ENCODE peak calls at places on chromosomes 16 and 17, in six cellular contexts. P, D, T, A, L and X are unnamed samples.
A peak's percentile ranks its signal among the peaks of the same experiment; 100 is the strongest.

GRCh38 chr16:3458852-3459361 is 15.4 kb downstream of the NAA60 start:
- DNase-seq in P (no peak), D (no peak), T (no peak), A (no peak), L (peak; percentile 71), X (no peak)

GRCh38 chr17:81833160-81833920 is at the start of gene MCRIP1:
- DNase-seq in P (peak; percentile 94), D (peak; percentile 94), T (peak; percentile 97), A (peak; percentile 60), L (peak; percentile 96), X (peak; percentile 97)

GRCh38 chr16:17970816-17971291 is 365.7 kb downstream of the NPIPA8 start:
- DNase-seq in P (no peak), D (no peak), T (no peak), A (no peak), L (no peak), X (no peak)

GRCh38 chr17:76816590-76817135 is 51.5 kb upstream of the MGAT5B start:
- DNase-seq in P (no peak), D (peak; percentile 10), T (no peak), A (no peak), L (peak; percentile 83), X (peak; percentile 39)

GRCh38 chr16:30186444-30186781 is 3.0 kb downstream of the CORO1A start:
- DNase-seq in P (no peak), D (no peak), T (no peak), A (no peak), L (no peak), X (no peak)

GRCh38 chr17:70070297-70071027 is 4.6 kb upstream of the KCNJ16 start:
- DNase-seq in P (no peak), D (no peak), T (no peak), A (no peak), L (peak; percentile 26), X (no peak)

GRCh38 chr17:49944451-49944850 is 24.5 kb upstream of the DLX4 start:
- DNase-seq in P (no peak), D (no peak), T (no peak), A (no peak), L (no peak), X (no peak)

GRCh38 chr17:12074346-12074745 is 53.7 kb downstream of the MAP2K4 start:
- DNase-seq in P (no peak), D (no peak), T (no peak), A (no peak), L (no peak), X (no peak)

GRCh38 chr16:89495121-89495520 is 4.8 kb upstream of the ANKRD11 start:
- DNase-seq in P (no peak), D (no peak), T (no peak), A (no peak), L (peak; percentile 38), X (no peak)

GRCh38 chr16:63612462-63613227 is 1509.2 kb downstream of the CDH11 start:
- DNase-seq in P (no peak), D (no peak), T (no peak), A (no peak), L (no peak), X (no peak)

GRCh38 chr16:82059161-82059982 is 24.3 kb downstream of the HSD17B2 start:
- DNase-seq in P (no peak), D (no peak), T (no peak), A (no peak), L (no peak), X (no peak)

GRCh38 chr16:15961060-15961511 is 11.7 kb downstream of the ABCC1 start:
- DNase-seq in P (no peak), D (no peak), T (no peak), A (no peak), L (peak; percentile 70), X (no peak)

GRCh38 chr17:28811594-28812135 is 30.9 kb downstream of the FAM222B start:
- DNase-seq in P (no peak), D (peak; percentile 7), T (no peak), A (no peak), L (peak; percentile 81), X (no peak)

GRCh38 chr17:79840204-79840988 is 1.2 kb upstream of the CBX4 start:
- DNase-seq in P (peak; percentile 82), D (peak; percentile 72), T (peak; percentile 72), A (no peak), L (peak; percentile 49), X (peak; percentile 81)

GRCh38 chr16:86554599-86554916 is 477 bp downstream of the MTHFSD start:
- DNase-seq in P (no peak), D (no peak), T (no peak), A (no peak), L (no peak), X (no peak)

GRCh38 chr16:11497851-11498289 is 88.8 kb downstream of the LITAF start:
- DNase-seq in P (peak; percentile 71), D (no peak), T (no peak), A (no peak), L (peak; percentile 38), X (peak; percentile 59)

GRCh38 chr17:67531291-67531690 is 154.2 kb downstream of the PITPNC1 start:
- DNase-seq in P (no peak), D (no peak), T (no peak), A (no peak), L (no peak), X (no peak)

GRCh38 chr17:29590261-29590978 is 972 bp upstream of the GIT1 start:
- DNase-seq in P (peak; percentile 28), D (no peak), T (peak; percentile 52), A (no peak), L (no peak), X (peak; percentile 46)

GRCh38 chr17:33802349-33803272 is 452.5 kb upstream of the CCL2 start:
- DNase-seq in P (no peak), D (no peak), T (no peak), A (no peak), L (no peak), X (no peak)

GRCh38 chr16:73126453-73126853 is 78.5 kb upstream of the ZFHX3 start:
- DNase-seq in P (no peak), D (no peak), T (peak; percentile 59), A (no peak), L (peak; percentile 3), X (peak; percentile 54)

GRCh38 chr17:73090396-73091202 is 1.9 kb downstream of the SLC39A11 start:
- DNase-seq in P (no peak), D (no peak), T (no peak), A (no peak), L (no peak), X (no peak)

GRCh38 chr17:57982452-57983170 is 5.4 kb downstream of the VEZF1 start:
- DNase-seq in P (no peak), D (no peak), T (no peak), A (no peak), L (no peak), X (no peak)

GRCh38 chr17:65407017-65407416 is 154.4 kb downstream of the AXIN2 start:
- DNase-seq in P (no peak), D (no peak), T (no peak), A (no peak), L (no peak), X (no peak)

GRCh38 chr16:19717319-19717718 is 708 bp downstream of the KNOP1 start:
- DNase-seq in P (no peak), D (no peak), T (no peak), A (no peak), L (no peak), X (no peak)

GRCh38 chr17:48024149-48025039 is 13.2 kb downstream of the COPZ2 start:
- DNase-seq in P (no peak), D (peak; percentile 36), T (peak; percentile 70), A (no peak), L (peak; percentile 68), X (peak; percentile 65)

GRCh38 chr16:15915555-15916081 is 27.2 kb upstream of the CEP20 start:
- DNase-seq in P (no peak), D (no peak), T (no peak), A (no peak), L (no peak), X (no peak)

GRCh38 chr16:79037429-79038373 is 562.8 kb downstream of the MAF start:
- DNase-seq in P (no peak), D (no peak), T (no peak), A (no peak), L (no peak), X (no peak)

GRCh38 chr17:58667934-58668597 is 23.8 kb downstream of the TEX14 start:
- DNase-seq in P (no peak), D (no peak), T (no peak), A (no peak), L (no peak), X (no peak)

GRCh38 chr17:57856792-57857620 is 7.2 kb upstream of the MRPS23 start:
- DNase-seq in P (no peak), D (no peak), T (no peak), A (no peak), L (no peak), X (no peak)

GRCh38 chr17:41894791-41895331 is 23.9 kb downstream of the ACLY start:
- DNase-seq in P (peak; percentile 21), D (no peak), T (no peak), A (peak; percentile 78), L (no peak), X (no peak)

GRCh38 chr17:63247706-63248105 is 198.4 kb downstream of the CYB561 start:
- DNase-seq in P (no peak), D (no peak), T (no peak), A (no peak), L (no peak), X (no peak)

GRCh38 chr16:29975134-29975538 is 1.5 kb downstream of the TAOK2 start:
- DNase-seq in P (no peak), D (no peak), T (no peak), A (no peak), L (no peak), X (no peak)

GRCh38 chr17:47785538-47786123 is 36.0 kb downstream of the OSBPL7 start:
- DNase-seq in P (no peak), D (no peak), T (no peak), A (no peak), L (peak; percentile 58), X (no peak)

GRCh38 chr17:35242158-35242804 is 591 bp upstream of the SLFN5 start:
- DNase-seq in P (peak; percentile 37), D (peak; percentile 83), T (peak; percentile 53), A (no peak), L (peak; percentile 76), X (peak; percentile 64)

GRCh38 chr16:22322741-22323140 is 25.5 kb downstream of the POLR3E start:
- DNase-seq in P (no peak), D (no peak), T (no peak), A (no peak), L (no peak), X (no peak)

GRCh38 chr17:45291170-45291805 is 25.5 kb downstream of the MAP3K14 start:
- DNase-seq in P (no peak), D (no peak), T (peak; percentile 59), A (no peak), L (peak; percentile 21), X (no peak)

GRCh38 chr17:32529604-32530003 is 42.8 kb downstream of the CDK5R1 start:
- DNase-seq in P (no peak), D (no peak), T (no peak), A (no peak), L (no peak), X (no peak)

GRCh38 chr17:35742496-35742895 is 10.5 kb downstream of the GAS2L2 start:
- DNase-seq in P (no peak), D (no peak), T (no peak), A (no peak), L (no peak), X (peak; percentile 10)